ENCODE peak calls at places on chromosomes 6 and 20, in six cellular contexts. T, Q, P, S, H and Y are unnamed samples.

GRCh38 chr6:31558631-31559500 is 11.5 kb downstream of the NFKBIL1 start:
- DNase-seq in T (no peak), Q (peak; percentile 99), P (no peak), S (no peak), H (no peak), Y (peak; percentile 44)

GRCh38 chr6:26556263-26557070 is 18.3 kb downstream of the HMGN4 start:
- DNase-seq in T (peak; percentile 55), Q (no peak), P (peak; percentile 84), S (peak; percentile 97), H (peak; percentile 79), Y (peak; percentile 58)

GRCh38 chr6:157528931-157529653 is 148.1 kb downstream of the ZDHHC14 start:
- DNase-seq in T (no peak), Q (no peak), P (no peak), S (no peak), H (no peak), Y (no peak)

GRCh38 chr20:40551125-40551530 is 137.9 kb downstream of the MAFB start:
- DNase-seq in T (no peak), Q (no peak), P (no peak), S (no peak), H (no peak), Y (peak; percentile 71)

GRCh38 chr20:13458860-13459451 is 179.8 kb downstream of the TASP1 start:
- DNase-seq in T (no peak), Q (peak; percentile 29), P (no peak), S (peak; percentile 9), H (no peak), Y (no peak)

GRCh38 chr20:8997720-8998119 is 71.2 kb upstream of the PLCB4 start:
- DNase-seq in T (no peak), Q (no peak), P (no peak), S (no peak), H (no peak), Y (no peak)

GRCh38 chr6:132712366-132712765 is 1.5 kb downstream of the VNN1 start:
- DNase-seq in T (no peak), Q (no peak), P (no peak), S (peak; percentile 56), H (no peak), Y (no peak)

GRCh38 chr20:38863024-38863851 is 57.7 kb downstream of the PPP1R16B start:
- DNase-seq in T (no peak), Q (peak; percentile 23), P (no peak), S (no peak), H (no peak), Y (no peak)

GRCh38 chr20:44319880-44320422 is 8.9 kb upstream of the FITM2 start:
- DNase-seq in T (no peak), Q (no peak), P (no peak), S (no peak), H (no peak), Y (no peak)